ENCODE peak calls at places on chromosome 6, in five cellular contexts. O is right cardiac atrium, T is GM23338, C is left ventricle myocardium inferior, W is upper lobe of left lung. N is an unnamed sample.
A peak's percentile ranks its signal among the peaks of the same experiment; 100 is the strongest.

GRCh38 chr6:153842491-153842890 is 196.5 kb upstream of the OPRM1 start:
- DNase-seq in O (no peak), T (no peak), C (no peak), W (no peak), N (no peak)

GRCh38 chr6:31345026-31345730 is 11.8 kb downstream of the HLA-B start:
- DNase-seq in O (no peak), T (no peak), C (no peak), W (no peak), N (no peak)

GRCh38 chr6:105135056-105135455 is 44.8 kb downstream of the POPDC3 start:
- DNase-seq in O (no peak), T (peak; percentile 36), C (no peak), W (no peak), N (no peak)

GRCh38 chr6:160005861-160006540 is 37.1 kb downstream of the IGF2R start:
- DNase-seq in O (peak; percentile 83), T (peak; percentile 46), C (peak; percentile 47), W (peak; percentile 87), N (no peak)

GRCh38 chr6:149990109-149990671 is 26.4 kb downstream of the ULBP1 start:
- DNase-seq in O (no peak), T (peak; percentile 40), C (no peak), W (no peak), N (no peak)

GRCh38 chr6:147546501-147547368 is 38.2 kb downstream of the SAMD5 start:
- DNase-seq in O (no peak), T (no peak), C (no peak), W (no peak), N (no peak)

GRCh38 chr6:30100585-30101422 is 12.1 kb downstream of the TRIM31 start:
- DNase-seq in O (peak; percentile 74), T (peak; percentile 77), C (peak; percentile 19), W (peak; percentile 90), N (no peak)

GRCh38 chr6:45500924-45501816 is 123.4 kb upstream of the SUPT3H start:
- DNase-seq in O (no peak), T (peak; percentile 87), C (no peak), W (no peak), N (no peak)

GRCh38 chr6:154930490-154930889 is 64.6 kb upstream of the TIAM2 start:
- DNase-seq in O (no peak), T (no peak), C (no peak), W (no peak), N (no peak)

GRCh38 chr6:34243131-34243771 is 5.6 kb downstream of the SMIM29 start:
- DNase-seq in O (no peak), T (no peak), C (no peak), W (no peak), N (no peak)

GRCh38 chr6:47235964-47236760 is 73.5 kb downstream of the TNFRSF21 start:
- DNase-seq in O (peak; percentile 46), T (no peak), C (peak; percentile 23), W (no peak), N (no peak)

GRCh38 chr6:170575250-170575649 is 9.2 kb downstream of the PDCD2 start:
- DNase-seq in O (no peak), T (peak; percentile 36), C (no peak), W (no peak), N (no peak)

GRCh38 chr6:108002365-108003221 is 44.6 kb upstream of the SEC63 start:
- DNase-seq in O (no peak), T (peak; percentile 37), C (no peak), W (no peak), N (no peak)

GRCh38 chr6:136723780-136724179 is 68.5 kb downstream of the MAP3K5 start:
- DNase-seq in O (no peak), T (no peak), C (no peak), W (no peak), N (no peak)

GRCh38 chr6:2891768-2892170 is 11.3 kb downstream of the SERPINB9 start:
- DNase-seq in O (peak; percentile 41), T (no peak), C (no peak), W (peak; percentile 90), N (no peak)

GRCh38 chr6:132768051-132768517 is 10.4 kb upstream of the VNN2 start:
- DNase-seq in O (peak; percentile 61), T (peak; percentile 88), C (peak; percentile 16), W (peak; percentile 45), N (no peak)

GRCh38 chr6:134447883-134448387 is 130.0 kb upstream of the SGK1 start:
- DNase-seq in O (no peak), T (no peak), C (no peak), W (no peak), N (no peak)

GRCh38 chr6:166752928-166753721 is 126.1 kb upstream of the RPS6KA2 start:
- DNase-seq in O (no peak), T (no peak), C (no peak), W (no peak), N (no peak)

GRCh38 chr6:1724616-1725015 is 114.9 kb downstream of the FOXC1 start:
- DNase-seq in O (peak; percentile 82), T (peak; percentile 27), C (peak; percentile 53), W (peak; percentile 54), N (no peak)

GRCh38 chr6:4668271-4669179 is 107.7 kb upstream of the CDYL start:
- DNase-seq in O (no peak), T (no peak), C (no peak), W (no peak), N (peak; percentile 30)

GRCh38 chr6:40176117-40176516 is 241.9 kb upstream of the MOCS1 start:
- DNase-seq in O (no peak), T (no peak), C (no peak), W (no peak), N (no peak)

GRCh38 chr6:30767158-30767943 is 23.0 kb upstream of the IER3 start:
- DNase-seq in O (no peak), T (no peak), C (no peak), W (no peak), N (no peak)

GRCh38 chr6:97586344-97586743 is 303.3 kb upstream of the MMS22L start:
- DNase-seq in O (no peak), T (peak; percentile 68), C (no peak), W (no peak), N (no peak)

GRCh38 chr6:90179190-90180169 is 117.2 kb downstream of the BACH2 start:
- DNase-seq in O (no peak), T (peak; percentile 68), C (no peak), W (no peak), N (no peak)

DNA sequence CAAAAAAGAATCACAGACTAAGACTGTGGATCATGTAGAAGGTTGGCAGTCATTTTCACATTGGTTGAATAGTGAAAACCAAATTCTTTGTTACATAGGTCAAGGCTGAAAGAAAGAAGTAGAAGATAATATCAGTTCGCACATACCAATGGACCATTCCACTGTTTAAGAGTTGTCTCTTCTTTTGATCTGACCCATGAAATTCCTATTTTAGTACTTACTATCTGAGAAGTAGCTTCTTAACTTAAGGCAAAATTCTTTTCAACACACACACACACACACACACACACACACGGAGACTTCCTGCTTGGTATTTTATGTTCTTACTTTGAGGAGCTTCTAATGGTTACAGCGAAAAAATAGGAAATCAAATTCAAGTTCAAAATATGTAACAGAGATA is 114.0 kb upstream of the SLC35B3 start:
- DNase-seq in O (no peak), T (no peak), C (no peak), W (no peak), N (no peak)
- H3K4me1 ChIP-seq in O (no peaks in the 10 kb centered on the region), T (peaks cover 4% of the 10 kb centered on the region), C (peaks cover 7% of the 10 kb centered on the region), W (no peaks in the 10 kb centered on the region), N (no peaks in the 10 kb centered on the region)

GRCh38 chr6:57267586-57268293 is 45.6 kb upstream of the RAB23 start:
- DNase-seq in O (no peak), T (peak; percentile 81), C (no peak), W (no peak), N (no peak)
- H3K4me1 ChIP-seq in O (no peaks in the 10 kb centered on the region), T (no peaks in the 10 kb centered on the region), C (no peaks in the 10 kb centered on the region), W (peaks cover 4% of the 10 kb centered on the region), N (peaks cover 3% of the 10 kb centered on the region)

DNA sequence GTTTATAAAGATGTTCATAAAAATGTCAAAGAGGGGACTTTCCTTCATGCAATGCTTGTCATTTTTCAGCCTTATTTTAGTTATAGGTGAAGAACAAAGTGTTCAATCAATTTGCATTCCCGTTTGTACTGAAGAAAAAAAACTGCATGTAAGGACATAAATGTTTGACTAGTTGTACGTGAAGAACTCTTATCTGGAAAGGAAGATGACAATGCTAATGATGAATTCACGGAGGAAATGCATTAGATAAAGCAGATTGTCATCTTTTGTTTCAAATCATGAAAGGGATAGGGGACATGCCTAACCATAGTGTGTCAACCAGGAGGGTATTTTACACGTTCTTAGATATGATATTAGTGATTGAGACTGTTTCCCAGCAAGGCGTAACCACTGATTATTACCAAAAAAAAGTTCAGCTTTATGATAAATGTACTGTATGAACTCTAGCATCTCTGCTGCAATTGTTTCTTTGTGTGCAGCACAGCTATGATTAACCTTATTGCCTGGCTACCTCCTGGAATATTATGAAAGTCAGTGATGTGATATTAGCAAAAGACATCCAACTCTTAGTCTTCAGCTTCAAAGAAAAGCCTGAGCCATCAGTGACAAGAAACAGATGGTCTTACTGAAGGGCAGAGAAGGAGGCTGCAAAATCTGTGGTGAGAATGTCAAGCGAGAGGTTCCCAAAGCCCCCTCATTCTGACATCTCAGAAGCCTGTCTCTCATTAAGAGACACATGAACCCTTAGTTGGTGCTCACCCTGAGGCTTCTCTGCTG is 89.6 kb upstream of the TNFAIP3 start:
- DNase-seq in O (no peak), T (no peak), C (no peak), W (no peak), N (no peak)
- H3K4me1 ChIP-seq in O (peaks cover 2% of the 10 kb centered on the region), T (no peaks in the 10 kb centered on the region), C (peaks cover 16% of the 10 kb centered on the region), W (peaks cover 14% of the 10 kb centered on the region), N (no peaks in the 10 kb centered on the region)

DNA sequence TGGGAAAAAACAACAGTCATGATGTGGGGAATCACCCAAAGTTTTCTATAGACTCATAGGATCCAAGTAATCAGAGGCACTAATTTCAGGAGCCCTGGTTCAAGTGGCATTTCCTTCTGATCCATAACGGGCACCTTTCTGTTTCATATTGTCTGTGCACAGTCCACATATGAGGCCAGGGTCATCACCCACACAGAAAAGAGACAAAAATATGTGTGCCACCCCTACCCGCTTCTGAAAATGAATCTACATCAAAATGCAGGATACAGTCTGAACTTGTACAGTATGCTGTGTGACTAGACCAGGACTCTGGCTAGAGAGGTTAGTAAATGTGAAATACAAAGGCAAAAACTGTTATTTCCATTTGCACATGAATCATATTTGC is 17.4 kb upstream of the TNFAIP3 start:
- DNase-seq in O (no peak), T (no peak), C (no peak), W (no peak), N (no peak)
- H3K4me1 ChIP-seq in O (no peaks in the 10 kb centered on the region), T (peaks cover 4% of the 10 kb centered on the region), C (no peaks in the 10 kb centered on the region), W (peaks cover 4% of the 10 kb centered on the region), N (no peaks in the 10 kb centered on the region)

DNA sequence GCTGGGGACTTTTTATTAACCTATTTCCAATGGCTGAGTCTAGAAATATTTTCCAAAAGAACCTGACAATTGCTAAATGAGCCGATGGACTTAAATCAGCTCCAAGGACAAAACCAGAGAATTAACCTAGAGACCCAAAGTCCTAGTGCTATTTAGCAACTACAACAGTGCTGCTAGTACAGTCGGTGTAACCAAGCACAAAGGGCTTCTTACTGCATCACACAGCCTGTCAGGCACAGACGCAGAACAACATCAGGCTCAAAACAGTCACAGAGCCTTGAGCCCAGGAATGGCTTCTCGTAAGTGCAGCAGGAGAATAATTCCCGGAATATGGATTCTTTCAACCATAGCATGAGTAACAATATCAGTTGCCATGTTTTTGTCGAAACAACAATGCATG is 70.0 kb downstream of the GFOD1 start:
- DNase-seq in O (no peak), T (no peak), C (no peak), W (no peak), N (peak; percentile 18)
- H3K4me1 ChIP-seq in O (peaks cover 46% of the 10 kb centered on the region), T (peaks cover 19% of the 10 kb centered on the region), C (peaks cover 92% of the 10 kb centered on the region), W (peaks cover 68% of the 10 kb centered on the region), N (no peaks in the 10 kb centered on the region)

GRCh38 chr6:167849846-167850459 is 23.2 kb downstream of the AFDN start:
- DNase-seq in O (no peak), T (peak; percentile 86), C (no peak), W (no peak), N (no peak)
- H3K4me1 ChIP-seq in O (peaks cover 4% of the 10 kb centered on the region), T (peaks cover 51% of the 10 kb centered on the region), C (peaks cover 60% of the 10 kb centered on the region), W (peaks cover 47% of the 10 kb centered on the region), N (no peaks in the 10 kb centered on the region)